ENCODE peak calls at places on chromosome 17, in five cellular contexts. E, W, R, O and L are unnamed samples.

GRCh38 chr17:81509687-81510523 is 2.7 kb downstream of the ACTG1 start:
- DNase-seq in E (no peak), W (no peak), R (no peak), O (peak; percentile 27), L (peak; percentile 44)

GRCh38 chr17:14525551-14526455 is 224.9 kb downstream of the HS3ST3B1 start:
- DNase-seq in E (no peak), W (no peak), R (no peak), O (no peak), L (no peak)

GRCh38 chr17:44071198-44071520 is 624 bp downstream of the G6PC3 start:
- DNase-seq in E (no peak), W (no peak), R (no peak), O (no peak), L (no peak)

GRCh38 chr17:37121616-37122015 is 172.9 kb downstream of the AATF start:
- DNase-seq in E (no peak), W (no peak), R (no peak), O (no peak), L (no peak)

GRCh38 chr17:17693253-17693954 is 12.1 kb downstream of the RAI1 start:
- DNase-seq in E (peak; percentile 78), W (peak; percentile 74), R (no peak), O (peak; percentile 81), L (peak; percentile 37)

GRCh38 chr17:79220715-79221291 is 146.2 kb downstream of the ENGASE start:
- DNase-seq in E (no peak), W (no peak), R (no peak), O (no peak), L (peak; percentile 9)

GRCh38 chr17:7997186-7997585 is 5.2 kb upstream of the GUCY2D start:
- DNase-seq in E (no peak), W (peak; percentile 66), R (no peak), O (peak; percentile 36), L (peak; percentile 61)

GRCh38 chr17:21573961-21574610 is 118.2 kb upstream of the KCNJ18 start:
- DNase-seq in E (peak; percentile 81), W (no peak), R (no peak), O (peak; percentile 72), L (peak; percentile 93)

GRCh38 chr17:73343739-73344454 is 32.1 kb upstream of the CDC42EP4 start:
- DNase-seq in E (peak; percentile 80), W (no peak), R (no peak), O (no peak), L (peak; percentile 23)

GRCh38 chr17:81712468-81713003 is 452 bp downstream of the SLC25A10 start:
- DNase-seq in E (peak; percentile 90), W (peak; percentile 25), R (no peak), O (no peak), L (peak; percentile 71)

GRCh38 chr17:8360260-8360659 is 16.2 kb downstream of the KRABD2 start:
- DNase-seq in E (no peak), W (no peak), R (no peak), O (peak; percentile 94), L (no peak)

GRCh38 chr17:72631568-72631967 is 460.9 kb downstream of the SLC39A11 start:
- DNase-seq in E (no peak), W (peak; percentile 65), R (peak; percentile 71), O (no peak), L (no peak)

GRCh38 chr17:49397586-49397985 is 17.1 kb downstream of the PHB1 start:
- DNase-seq in E (no peak), W (no peak), R (no peak), O (no peak), L (peak; percentile 29)

GRCh38 chr17:52105601-52106000 is 52.9 kb downstream of the CA10 start:
- DNase-seq in E (no peak), W (peak; percentile 10), R (no peak), O (no peak), L (peak; percentile 0)

GRCh38 chr17:76441681-76442340 is 11.1 kb downstream of the UBE2O start:
- DNase-seq in E (no peak), W (no peak), R (no peak), O (no peak), L (no peak)

GRCh38 chr17:76438906-76439305 is 14.0 kb downstream of the UBE2O start:
- DNase-seq in E (no peak), W (peak; percentile 75), R (no peak), O (no peak), L (no peak)

GRCh38 chr17:76440722-76441362 is 12.1 kb downstream of the UBE2O start:
- DNase-seq in E (no peak), W (no peak), R (no peak), O (no peak), L (no peak)

GRCh38 chr17:76437467-76438402 is 15.2 kb downstream of the UBE2O start:
- DNase-seq in E (no peak), W (no peak), R (no peak), O (no peak), L (no peak)

GRCh38 chr17:76439314-76439928 is 13.5 kb downstream of the UBE2O start:
- DNase-seq in E (no peak), W (no peak), R (no peak), O (no peak), L (no peak)
- H3K79me2 ChIP-seq in E (peaks cover 94% of the 10 kb centered on the region), W (peaks cover 98% of the 10 kb centered on the region), R (peaks cover 81% of the 10 kb centered on the region), O (peaks cover 62% of the 10 kb centered on the region), L (peaks cover 100% of the 10 kb centered on the region)

GRCh38 chr17:9926150-9926804 is 21.2 kb upstream of the RCVRN start:
- DNase-seq in E (no peak), W (peak; percentile 8), R (no peak), O (no peak), L (no peak)

GRCh38 chr17:9931144-9931543 is 26.1 kb upstream of the RCVRN start:
- DNase-seq in E (no peak), W (no peak), R (no peak), O (no peak), L (no peak)

GRCh38 chr17:9925457-9925856 is 20.4 kb upstream of the RCVRN start:
- DNase-seq in E (no peak), W (no peak), R (no peak), O (no peak), L (no peak)

GRCh38 chr17:9929873-9930272 is 24.8 kb upstream of the RCVRN start:
- DNase-seq in E (no peak), W (no peak), R (no peak), O (no peak), L (no peak)

GRCh38 chr17:9928601-9929341 is 23.7 kb upstream of the RCVRN start:
- DNase-seq in E (peak; percentile 58), W (peak; percentile 82), R (no peak), O (no peak), L (peak; percentile 69)
- H2AFZ ChIP-seq in E (no peak overlapping the region), W (peak overlapping the region; percentile 59), R (no peak overlapping the region), O (no peak overlapping the region), L (no peak overlapping the region)

GRCh38 chr17:3834811-3835210 is 11.2 kb downstream of the NCBP3 start:
- DNase-seq in E (no peak), W (no peak), R (no peak), O (no peak), L (no peak)
- H3K79me2 ChIP-seq in E (peaks cover 63% of the 10 kb centered on the region), W (peaks cover 10% of the 10 kb centered on the region), R (peaks cover 33% of the 10 kb centered on the region), O (peaks cover 27% of the 10 kb centered on the region), L (peaks cover 88% of the 10 kb centered on the region)

GRCh38 chr17:30326816-30327215 is 7.0 kb downstream of the TMIGD1 start:
- DNase-seq in E (no peak), W (no peak), R (no peak), O (no peak), L (no peak)
- H2AFZ ChIP-seq in E (no peak overlapping the region), W (no peak overlapping the region), R (no peak overlapping the region), O (no peak overlapping the region), L (no peak overlapping the region)

DNA sequence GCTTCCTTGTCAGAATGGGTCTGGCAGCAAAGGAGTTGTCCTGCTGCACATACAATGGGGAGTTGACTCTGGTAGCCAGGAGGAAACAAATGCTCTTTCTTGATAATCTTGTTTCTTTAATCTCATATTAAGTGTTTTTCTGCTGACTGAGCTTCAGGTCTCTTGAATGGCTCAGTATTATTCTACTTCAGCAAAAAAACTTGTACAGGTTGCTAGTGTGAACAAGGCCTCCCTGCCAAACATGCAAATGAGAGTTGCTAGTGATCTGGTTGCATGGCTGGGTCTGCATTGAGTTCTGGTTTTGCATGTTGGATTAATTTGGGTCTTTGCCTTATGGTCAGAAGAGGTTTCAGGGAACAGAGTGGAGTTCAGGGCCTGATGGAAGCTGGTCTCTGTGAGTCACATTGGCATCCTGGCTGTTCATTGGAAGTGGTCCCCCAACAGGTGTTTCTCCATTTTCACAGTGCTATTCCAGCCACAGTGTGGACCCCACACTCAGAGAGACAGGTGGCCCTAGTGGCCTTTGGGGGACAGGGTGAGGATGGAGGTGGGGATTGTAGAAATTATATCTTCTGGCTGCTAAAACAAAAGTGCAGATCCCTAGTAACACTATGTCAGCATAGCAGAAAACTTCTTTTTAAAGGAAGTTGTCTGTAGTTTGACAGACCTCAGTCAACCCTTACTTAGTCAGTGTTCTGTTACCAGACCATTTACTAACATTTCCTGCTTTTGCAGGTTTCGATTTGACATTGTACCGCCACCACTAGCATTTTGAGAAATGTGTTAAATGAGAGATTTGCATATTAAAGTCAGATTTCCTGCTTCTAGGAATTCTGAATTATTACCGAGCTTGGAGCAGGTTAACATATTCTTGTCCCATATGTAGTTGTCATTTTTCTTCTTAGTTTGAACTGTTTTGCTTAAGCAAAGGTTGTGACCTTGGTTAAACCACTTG is 47.1 kb downstream of the EPN2 start:
- DNase-seq in E (no peak), W (no peak), R (no peak), O (peak; percentile 54), L (no peak)
- H3K79me2 ChIP-seq in E (peaks cover 32% of the 10 kb centered on the region), W (peaks cover 28% of the 10 kb centered on the region), R (peaks cover 3% of the 10 kb centered on the region), O (peaks cover 4% of the 10 kb centered on the region), L (peaks cover 91% of the 10 kb centered on the region)